ENCODE peak calls at places on chromosome 21, in ten cellular contexts. V is esophagus muscularis mucosa, O is A549, U is breast epithelium, G is esophagus squamous epithelium, J is Peyer's patch, N is NB4, H is GM12891, X is transverse colon, B is testis. D is an unnamed sample.

GRCh38 chr21:33651965-33652680 is 9.8 kb downstream of the ITSN1 start:
- DNase-seq in J (no peak), O (no peak), V (no peak), B (no peak), G (no peak), H (no peak), X (no peak), N (no peak), U (no peak), D (no peak)

GRCh38 chr21:32386195-32386870 is 6.5 kb downstream of the URB1 start:
- DNase-seq in B (peak; percentile 63), J (no peak), G (no peak), O (peak; percentile 35), V (no peak), N (no peak), H (no peak), X (no peak), U (peak; percentile 34), D (no peak)

GRCh38 chr21:34523019-34523418 is 11.0 kb upstream of the KCNE1 start:
- DNase-seq in H (no peak), U (no peak), V (no peak), G (no peak), N (no peak), O (no peak), X (peak; percentile 55), B (no peak), J (no peak), D (no peak)

GRCh38 chr21:32413697-32414578 is 1.4 kb downstream of the EVA1C start:
- DNase-seq in O (no peak), X (peak; percentile 21), G (no peak), J (no peak), H (no peak), U (no peak), V (no peak), B (peak; percentile 46), N (no peak), D (no peak)

GRCh38 chr21:22855581-22855980 is 1857.4 kb downstream of the NCAM2 start:
- DNase-seq in J (no peak), G (no peak), V (no peak), O (no peak), N (no peak), U (no peak), X (no peak), H (no peak), B (no peak), D (no peak)

GRCh38 chr21:30351534-30351933 is 3.1 kb upstream of the KRTAP23-1 start:
- DNase-seq in V (no peak), U (no peak), O (no peak), N (no peak), J (no peak), G (no peak), B (no peak), H (no peak), X (no peak), D (no peak)

GRCh38 chr21:33761104-33762036 is 119.1 kb downstream of the ITSN1 start:
- DNase-seq in N (peak; percentile 70), O (peak; percentile 90), G (no peak), X (no peak), J (no peak), V (no peak), B (no peak), U (no peak), H (no peak), D (peak; percentile 33)

GRCh38 chr21:37580690-37581089 is 214.1 kb downstream of the DYRK1A start:
- DNase-seq in N (no peak), H (no peak), X (no peak), U (no peak), O (no peak), G (no peak), V (no peak), J (no peak), B (no peak), D (no peak)

GRCh38 chr21:15495965-15496364 is 233.8 kb upstream of the USP25 start:
- DNase-seq in H (no peak), O (no peak), X (no peak), B (no peak), J (no peak), N (no peak), U (no peak), G (no peak), V (no peak), D (no peak)

GRCh38 chr21:37582613-37583012 is 216.0 kb downstream of the DYRK1A start:
- DNase-seq in J (no peak), U (no peak), V (no peak), O (peak; percentile 62), N (peak; percentile 65), B (peak; percentile 69), X (no peak), H (no peak), G (no peak), D (peak; percentile 63)

GRCh38 chr21:30101967-30102366 is 64.6 kb downstream of the CLDN17 start:
- DNase-seq in G (no peak), H (no peak), N (no peak), O (no peak), B (no peak), V (no peak), U (no peak), J (no peak), X (no peak), D (no peak)

GRCh38 chr21:25005388-25005787 is 601.9 kb downstream of the MRPL39 start:
- DNase-seq in V (no peak), O (no peak), B (no peak), U (no peak), N (peak; percentile 83), J (no peak), H (no peak), X (no peak), G (no peak), D (no peak)

GRCh38 chr21:28111151-28111619 is 881.5 kb downstream of the LTN1 start:
- DNase-seq in X (peak; percentile 39), O (no peak), G (no peak), J (no peak), V (no peak), H (no peak), U (peak; percentile 27), B (peak; percentile 83), N (no peak), D (no peak)

GRCh38 chr21:37793660-37794059 is 122.6 kb downstream of the KCNJ6 start:
- DNase-seq in X (no peak), H (no peak), U (no peak), B (no peak), J (no peak), G (no peak), V (no peak), N (no peak), O (no peak), D (no peak)

GRCh38 chr21:33265664-33266049 is 510 bp upstream of the IL10RB start:
- DNase-seq in V (no peak), X (peak; percentile 62), J (no peak), H (no peak), G (peak; percentile 30), O (no peak), U (peak; percentile 51), N (peak; percentile 98), B (peak; percentile 59), D (peak; percentile 53)

DNA sequence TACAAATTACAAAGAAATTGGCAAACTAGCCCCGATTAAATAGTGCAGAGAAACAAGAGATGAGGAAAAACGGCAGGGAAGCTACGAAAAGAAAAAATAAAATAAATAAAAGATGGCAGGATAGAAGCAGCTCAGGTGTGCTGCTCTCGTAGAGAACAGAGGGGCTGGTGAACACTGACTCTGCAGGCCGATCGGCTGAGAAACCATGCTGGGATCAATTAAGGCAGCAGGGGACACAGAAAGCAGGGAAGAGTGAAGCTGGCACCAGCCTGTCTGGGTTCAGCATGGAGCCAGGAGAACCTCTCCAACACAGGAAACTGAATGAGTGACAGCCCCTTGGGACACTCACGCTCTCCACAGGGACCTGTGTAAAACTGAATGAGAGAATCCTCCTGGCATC is 39.5 kb upstream of the TMPRSS15 start:
- DNase-seq in H (no peak), V (no peak), G (no peak), N (no peak), J (no peak), X (no peak), O (no peak), B (no peak), U (no peak), D (no peak)
- TF ChIP-seq POLR2A in H (no peak), V (no peak), G (no peak), N (no peak), J (no peak), X (no peak), O (no peak), B (no peak), U (no peak), D (no peak)

DNA sequence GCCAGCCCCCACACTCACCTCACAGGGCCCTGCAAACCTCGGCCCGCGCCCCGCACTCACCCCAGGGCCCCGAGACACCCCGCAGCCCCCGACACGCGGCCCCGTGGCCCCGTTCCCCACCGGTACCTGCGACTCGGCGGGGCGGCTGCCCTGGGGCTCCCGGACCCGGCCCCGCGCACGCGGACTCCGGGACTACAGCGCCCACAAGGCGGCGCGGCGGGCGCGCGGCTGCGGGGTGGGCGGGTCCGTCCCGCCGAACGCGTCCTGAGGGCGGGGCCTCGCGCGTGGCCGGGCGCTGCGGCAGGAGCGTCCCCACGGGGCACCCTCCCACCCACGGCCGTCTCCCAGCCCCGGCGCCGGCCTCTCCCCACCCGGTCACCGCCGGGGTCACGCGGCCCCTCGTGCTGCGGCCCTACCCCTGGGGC is at the start of gene SLC19A1:
- DNase-seq in X (peak; percentile 78), V (no peak), U (peak; percentile 24), G (no peak), H (peak; percentile 98), B (peak; percentile 67), N (peak; percentile 77), O (peak; percentile 48), J (peak; percentile 84), D (peak; percentile 75)
- TF ChIP-seq POLR2A in X (no peak), V (no peak), U (no peak), G (peak; percentile 34), H (no peak), B (no peak), N (no peak), O (peak; percentile 50), J (no peak), D (no peak)

GRCh38 chr21:39208624-39209333 is 25.5 kb upstream of the PSMG1 start:
- DNase-seq in O (no peak), H (no peak), G (no peak), V (no peak), X (peak; percentile 25), B (no peak), N (peak; percentile 19), J (no peak), U (no peak), D (peak; percentile 68)
- TF ChIP-seq POLR2A in O (no peak), H (no peak), G (no peak), V (no peak), X (no peak), B (no peak), N (no peak), J (no peak), U (no peak), D (no peak)

DNA sequence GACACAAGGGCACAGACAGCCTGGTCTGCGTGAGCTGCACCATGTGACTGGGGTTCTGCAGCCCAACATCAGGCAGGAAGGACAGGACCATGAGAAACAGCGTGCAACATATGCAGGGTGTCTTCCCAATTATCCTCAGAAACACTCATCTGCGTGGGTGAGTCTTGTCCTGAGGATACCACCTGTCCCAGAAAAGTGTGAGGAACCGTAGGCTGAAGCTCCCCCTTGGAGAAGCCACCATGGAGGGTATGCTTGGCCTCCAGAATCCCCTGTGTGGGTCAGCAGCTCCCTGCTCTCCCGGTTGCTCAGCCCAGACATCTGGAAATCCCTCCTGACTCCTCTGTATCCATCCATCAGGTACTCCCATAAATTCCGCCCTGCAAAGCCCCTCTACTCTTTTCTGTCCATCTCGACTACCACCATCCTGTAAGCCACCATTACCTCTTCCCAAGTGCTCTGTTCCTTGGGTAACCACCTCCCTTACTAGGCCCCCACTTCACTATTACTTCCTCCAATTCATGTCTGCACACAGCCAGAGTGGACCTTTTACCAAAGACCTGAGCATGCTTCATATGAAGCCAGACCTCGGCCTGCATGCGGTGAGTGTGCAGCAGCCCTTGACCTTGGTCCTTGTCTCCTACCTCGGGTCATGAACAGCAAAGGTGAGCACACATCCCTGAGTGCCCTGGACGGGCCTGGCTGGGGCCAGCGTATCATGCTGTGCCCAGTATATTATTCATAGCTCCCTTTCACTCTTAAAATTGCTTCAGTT is 33.1 kb downstream of the ETS2 start:
- DNase-seq in X (no peak), G (no peak), N (no peak), B (no peak), O (no peak), U (no peak), V (no peak), H (no peak), J (no peak), D (no peak)
- TF ChIP-seq POLR2A in X (no peak), G (no peak), N (no peak), B (no peak), O (no peak), U (no peak), V (no peak), H (no peak), J (no peak), D (no peak)